ENCODE peak calls at places on chromosomes 2 and 18, in six cellular contexts. A, L, Z, F, W and R are unnamed samples.

GRCh38 chr2:1484131-1484884 is 71.0 kb downstream of the TPO start:
- DNase-seq in Z (no peak), L (no peak), F (no peak), A (no peak), W (no peak), R (no peak)

GRCh38 chr2:109017017-109017416 is 28.0 kb upstream of the EDAR start:
- DNase-seq in A (no peak), W (no peak), L (no peak), F (no peak), Z (no peak), R (no peak)

GRCh38 chr2:206693399-206694137 is 24.6 kb downstream of the DYTN start:
- DNase-seq in W (no peak), F (peak; percentile 51), A (no peak), Z (peak; percentile 49), L (peak; percentile 72), R (peak; percentile 33)

GRCh38 chr2:20484034-20484617 is 37.3 kb downstream of the RHOB start:
- DNase-seq in Z (no peak), W (no peak), L (no peak), A (no peak), F (no peak), R (no peak)

GRCh38 chr2:178194600-178195389 is 483 bp downstream of the OSBPL6 start:
- DNase-seq in A (peak; percentile 45), Z (peak; percentile 54), L (peak; percentile 77), F (peak; percentile 59), W (peak; percentile 19), R (peak; percentile 74)

GRCh38 chr2:219570924-219571310 is 422 bp downstream of the OBSL1 start:
- DNase-seq in F (no peak), Z (no peak), W (no peak), A (no peak), L (peak; percentile 60), R (peak; percentile 50)

GRCh38 chr2:233115761-233116160 is 55.6 kb downstream of the INPP5D start:
- DNase-seq in W (no peak), Z (no peak), A (no peak), L (no peak), F (no peak), R (no peak)

GRCh38 chr2:232460171-232460570 is 4.2 kb downstream of the ALPI start:
- DNase-seq in W (no peak), A (no peak), Z (no peak), L (no peak), F (no peak), R (no peak)

GRCh38 chr18:76983184-76983583 is 149.4 kb downstream of the MBP start:
- DNase-seq in Z (peak; percentile 71), A (peak; percentile 84), W (peak; percentile 94), F (peak; percentile 90), L (peak; percentile 87), R (peak; percentile 93)

GRCh38 chr18:76984193-76985155 is 148.1 kb downstream of the MBP start:
- DNase-seq in A (no peak), W (no peak), L (no peak), Z (no peak), F (no peak), R (no peak)

GRCh38 chr18:76985156-76985950 is 147.2 kb downstream of the MBP start:
- DNase-seq in A (no peak), W (no peak), Z (no peak), L (no peak), F (no peak), R (no peak)

GRCh38 chr18:76982038-76982437 is 150.5 kb downstream of the MBP start:
- DNase-seq in A (no peak), W (no peak), Z (no peak), L (no peak), F (no peak), R (no peak)

DNA sequence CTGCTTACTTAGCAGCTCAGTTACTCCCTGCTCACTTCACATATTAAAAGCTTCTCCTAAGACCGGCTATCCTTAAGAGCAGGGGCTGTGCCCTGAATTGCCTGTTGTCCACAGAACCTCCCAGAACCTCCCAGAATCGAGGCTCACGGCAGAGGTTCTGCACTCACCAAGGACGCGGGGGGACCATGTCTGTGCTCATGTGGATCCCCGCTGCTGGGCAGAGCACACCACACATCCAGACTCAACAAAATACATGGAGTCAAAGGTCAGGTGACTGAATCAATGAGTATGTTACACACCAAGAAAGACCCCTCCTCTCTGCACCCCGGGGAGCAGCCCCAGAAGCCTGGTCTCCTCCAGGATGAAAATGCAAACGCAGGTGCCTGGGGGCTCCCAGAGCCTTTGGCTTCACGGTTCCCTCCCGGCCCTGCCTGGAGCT is 149.0 kb downstream of the MBP start:
- DNase-seq in A (no peak), W (no peak), L (no peak), F (no peak), Z (no peak), R (no peak)
- TF ChIP-seq CTCF in A (no peak), W (no peak), L (no peak), F (no peak), Z (no peak), R (no peak)

DNA sequence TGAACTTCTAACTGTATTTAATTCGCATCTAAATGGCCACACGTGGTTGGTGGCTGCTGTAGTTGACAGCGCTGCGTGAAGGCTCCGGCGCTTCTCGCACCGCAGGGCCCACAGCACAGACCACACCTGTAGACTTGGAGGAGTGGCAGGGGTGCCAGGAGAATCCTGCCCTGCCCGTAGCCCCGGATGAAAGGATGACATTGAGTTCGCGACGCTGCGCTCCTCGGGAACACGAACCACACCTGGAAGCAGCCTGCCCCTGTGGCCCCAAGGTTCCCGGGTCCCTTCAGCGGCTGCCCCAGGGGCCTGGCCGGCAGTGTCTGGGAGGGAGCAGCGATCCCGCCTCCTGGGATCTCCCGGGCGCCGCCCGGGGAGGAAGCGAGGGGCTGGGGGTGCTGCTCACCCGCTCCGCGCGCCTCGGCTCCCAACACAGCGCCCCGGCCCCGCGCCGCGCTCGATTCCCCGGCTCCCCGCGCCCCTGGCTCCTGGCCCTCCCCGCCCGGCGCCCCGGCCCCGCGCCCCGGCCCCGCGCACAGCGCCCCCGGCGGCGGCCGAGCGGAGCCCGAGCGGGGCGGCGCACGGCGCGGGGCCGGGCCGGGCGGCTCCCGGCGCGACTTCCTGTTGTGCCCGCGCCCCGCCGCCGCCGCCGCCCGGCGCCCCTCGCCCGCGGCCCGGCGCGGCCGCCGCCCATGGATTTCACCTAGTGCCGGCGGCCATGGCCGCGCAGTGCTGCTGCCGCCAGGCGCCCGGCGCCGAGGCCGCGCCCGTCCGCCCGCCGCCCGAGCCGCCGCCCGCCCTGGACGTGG is at the start of gene RNPEPL1:
- DNase-seq in W (peak; percentile 62), A (no peak), F (peak; percentile 35), Z (no peak), L (peak; percentile 76), R (peak; percentile 69)
- TF ChIP-seq CTCF in W (peak; percentile 27), A (no peak), F (peak; percentile 31), Z (no peak), L (peak; percentile 9), R (no peak)

DNA sequence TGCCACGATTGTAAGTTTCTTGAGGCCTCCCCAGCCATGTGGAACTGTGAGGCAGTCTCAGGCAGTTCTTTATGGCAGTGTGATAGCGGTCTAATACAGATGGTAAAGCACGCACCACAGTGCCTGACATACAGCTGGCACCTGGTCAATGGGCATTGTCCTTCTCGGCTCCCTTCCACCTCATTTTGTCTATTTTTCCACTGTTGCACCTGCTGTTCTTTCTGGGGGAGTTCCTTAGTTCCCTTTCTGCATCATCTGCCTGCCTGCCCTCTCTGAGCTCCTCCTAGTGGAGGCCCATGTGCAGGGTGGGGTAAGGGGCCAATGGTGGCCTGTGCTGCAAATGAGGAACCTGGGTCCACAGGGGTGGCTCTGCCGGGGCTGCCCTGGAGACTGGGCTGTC is 157.6 kb downstream of the LPIN1 start:
- DNase-seq in F (no peak), Z (no peak), W (no peak), A (no peak), L (no peak), R (no peak)
- TF ChIP-seq CTCF in F (no peak), Z (peak; percentile 21), W (no peak), A (no peak), L (no peak), R (no peak)

DNA sequence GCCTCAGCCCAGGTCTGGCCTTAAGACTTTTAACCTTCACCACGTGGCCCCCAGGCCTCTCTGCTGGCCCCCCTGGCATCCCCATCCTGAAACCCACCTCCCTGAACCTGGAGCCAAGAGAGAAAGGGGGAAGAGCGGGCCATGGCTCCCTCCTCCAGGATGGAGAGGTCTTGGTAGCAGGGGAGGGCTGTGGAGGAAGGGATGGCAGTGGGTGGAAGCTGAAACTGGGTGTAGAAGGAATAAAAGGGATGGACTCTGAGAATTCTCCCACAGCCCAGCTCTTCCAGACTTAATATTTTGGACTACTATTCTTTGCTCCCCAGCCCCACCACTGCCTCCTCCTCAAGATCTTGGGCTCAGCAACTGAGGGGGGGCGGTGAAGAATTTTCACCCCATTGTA is 692 bp downstream of the TNS1 start:
- DNase-seq in Z (no peak), W (no peak), L (no peak), A (no peak), F (no peak), R (no peak)
- TF ChIP-seq CTCF in Z (no peak), W (no peak), L (no peak), A (no peak), F (no peak), R (no peak)

GRCh38 chr18:34261865-34262780 is 37.4 kb upstream of the NOL4 start:
- DNase-seq in L (no peak), A (no peak), Z (no peak), W (no peak), F (no peak), R (no peak)
- TF ChIP-seq CTCF in L (no peak), A (no peak), Z (no peak), W (peak; percentile 27), F (peak; percentile 42), R (peak; percentile 6)

DNA sequence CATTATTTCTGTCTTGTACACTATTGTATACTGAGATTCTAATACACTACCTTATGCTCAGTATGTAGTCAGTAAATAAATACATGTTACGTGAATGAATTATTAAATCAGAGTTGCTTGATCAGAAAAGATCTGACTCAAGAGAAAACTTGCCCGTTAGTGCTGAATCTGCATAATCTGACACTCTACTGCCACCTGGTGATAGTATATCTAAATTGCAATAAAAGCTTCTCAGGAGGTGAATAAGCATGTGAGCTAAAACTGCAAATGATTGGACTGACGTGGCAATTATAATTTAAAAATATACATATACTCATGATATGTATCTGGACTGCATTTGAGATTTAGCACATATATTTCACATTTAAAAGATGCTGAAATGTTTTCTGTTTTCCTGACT is 70.4 kb downstream of the KIAA1328 start:
- DNase-seq in A (no peak), F (no peak), W (no peak), Z (no peak), L (peak; percentile 31), R (no peak)
- TF ChIP-seq CTCF in A (no peak), F (peak; percentile 54), W (no peak), Z (peak; percentile 22), L (peak; percentile 56), R (peak; percentile 21)

DNA sequence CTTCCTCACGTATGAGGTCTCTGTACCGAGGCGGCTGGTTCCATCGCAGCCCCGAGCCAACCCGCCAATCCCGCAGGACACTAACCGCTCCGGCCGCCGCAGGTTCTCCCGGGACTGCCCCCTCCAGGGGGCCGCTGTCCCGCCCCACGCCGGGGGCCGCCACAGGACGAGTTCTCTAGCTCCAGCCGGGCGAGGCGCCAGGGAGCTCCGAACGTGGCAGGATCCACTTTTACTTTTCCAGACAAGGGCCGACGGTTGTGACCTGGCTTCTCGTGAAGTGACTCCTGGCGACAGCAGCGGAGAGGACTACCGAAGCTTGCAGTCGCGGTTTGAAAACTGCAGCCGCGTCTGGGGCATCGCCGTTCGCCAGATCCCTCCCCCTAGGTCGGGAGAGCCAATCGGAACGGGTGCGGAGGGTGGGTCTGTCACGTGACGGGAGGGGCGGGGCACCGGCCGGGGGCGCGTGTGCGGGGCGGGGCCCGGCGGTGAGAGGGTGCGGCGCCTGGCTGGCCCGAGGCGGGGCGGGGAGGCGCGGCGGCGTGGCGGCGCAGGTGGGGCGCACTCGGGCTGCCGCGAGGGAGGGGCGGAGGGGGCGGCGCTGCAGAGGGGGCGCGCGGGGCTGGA is at the start of gene STK17B:
- DNase-seq in Z (peak; percentile 88), W (peak; percentile 98), L (peak; percentile 97), A (peak; percentile 95), F (peak; percentile 79), R (peak; percentile 97)
- TF ChIP-seq CTCF in Z (peak; percentile 15), W (no peak), L (peak; percentile 7), A (no peak), F (peak; percentile 37), R (no peak)

GRCh38 chr2:200968735-200969134 is 5.3 kb upstream of the ORC2 start:
- DNase-seq in A (no peak), F (no peak), L (no peak), Z (no peak), W (no peak), R (no peak)
- TF ChIP-seq CTCF in A (no peak), F (peak; percentile 24), L (no peak), Z (no peak), W (peak; percentile 23), R (no peak)